ENCODE peak calls at places on chromosomes 5 and 9, in nine cellular contexts. I is lower lobe of right lung, X is nephron progenitor cell, T is GM13976, V is MCF 10A, Z is retinal pigment epithelial cell, L is epithelial cell of esophagus, M is AG09319, O is GM10248. J is an unnamed sample.

GRCh38 chr9:97943308-97943855 is 5.4 kb upstream of the HEMGN start:
- DNase-seq in V (no peak), O (no peak), T (no peak), L (no peak), Z (no peak), M (no peak), X (no peak), I (no peak), J (no peak)

GRCh38 chr9:114988962-114989599 is 58.7 kb upstream of the TNFSF8 start:
- DNase-seq in V (peak), L (peak), M (no peak), Z (no peak), T (peak), I (no peak), O (peak), X (no peak), J (peak)

GRCh38 chr5:85108471-85108870 is 723.8 kb upstream of the EDIL3 start:
- DNase-seq in Z (no peak), T (no peak), O (no peak), X (no peak), L (peak), I (no peak), M (no peak), V (no peak), J (no peak)

GRCh38 chr9:92736816-92737606 is 27.6 kb downstream of the BICD2 start:
- DNase-seq in T (no peak), Z (no peak), X (no peak), O (no peak), L (peak), V (no peak), M (no peak), I (no peak), J (no peak)

GRCh38 chr5:95862636-95863382 is 40.3 kb upstream of the GLRX start:
- DNase-seq in L (no peak), I (no peak), T (no peak), O (no peak), M (no peak), X (no peak), V (no peak), Z (no peak), J (no peak)

GRCh38 chr5:78540335-78541057 is 108.1 kb downstream of the LHFPL2 start:
- DNase-seq in L (no peak), V (no peak), M (no peak), T (no peak), I (no peak), X (no peak), Z (no peak), O (no peak), J (no peak)

GRCh38 chr9:114225534-114226288 is 70.4 kb downstream of the COL27A1 start:
- DNase-seq in X (no peak), M (no peak), Z (no peak), L (peak), I (no peak), V (no peak), O (no peak), T (no peak), J (no peak)

GRCh38 chr9:89878687-89879086 is 273.9 kb downstream of the GADD45G start:
- DNase-seq in L (no peak), T (no peak), X (no peak), O (no peak), M (no peak), I (peak), V (peak), Z (no peak), J (no peak)

GRCh38 chr5:170491479-170491878 is 12.3 kb upstream of the KCNIP1 start:
- DNase-seq in Z (peak), M (peak), O (no peak), V (peak), T (no peak), X (no peak), L (peak), I (no peak), J (no peak)

GRCh38 chr5:74041913-74042312 is 415.9 kb downstream of the ARHGEF28 start:
- DNase-seq in L (peak), M (no peak), I (no peak), X (no peak), Z (no peak), T (no peak), O (no peak), V (no peak), J (no peak)

GRCh38 chr9:16884373-16884772 is 13.9 kb upstream of the BNC2 start:
- DNase-seq in T (no peak), M (no peak), O (no peak), Z (no peak), L (no peak), I (no peak), X (no peak), V (no peak), J (no peak)

GRCh38 chr9:36870960-36871359 is 163.1 kb downstream of the PAX5 start:
- DNase-seq in L (no peak), X (no peak), I (no peak), Z (no peak), O (no peak), M (no peak), V (no peak), T (no peak), J (no peak)

GRCh38 chr5:127352068-127352467 is 61.5 kb downstream of the MEGF10 start:
- DNase-seq in O (no peak), I (no peak), L (no peak), V (no peak), X (no peak), M (no peak), Z (no peak), T (no peak), J (no peak)

GRCh38 chr9:132857601-132858342 is 20.3 kb downstream of the AK8 start:
- DNase-seq in X (peak), O (no peak), L (no peak), I (no peak), T (no peak), M (no peak), Z (no peak), V (no peak), J (no peak)

GRCh38 chr9:95406114-95406513 is 88.6 kb upstream of the FANCC start:
- DNase-seq in I (no peak), Z (no peak), L (peak), O (no peak), T (no peak), M (peak), V (peak), X (no peak), J (no peak)

GRCh38 chr5:168408561-168409321 is 77.5 kb upstream of the RARS1 start:
- DNase-seq in I (no peak), X (no peak), Z (no peak), L (no peak), O (no peak), T (no peak), M (no peak), V (no peak), J (no peak)

GRCh38 chr5:173472164-173472563 is 143.9 kb upstream of the STC2 start:
- DNase-seq in O (no peak), V (peak), L (peak), Z (peak), X (no peak), I (no peak), M (peak), T (no peak), J (no peak)

GRCh38 chr5:133113331-133114061 is 61.7 kb downstream of the HSPA4 start:
- DNase-seq in X (no peak), Z (no peak), I (no peak), T (no peak), O (peak), V (peak), M (no peak), L (peak), J (no peak)

GRCh38 chr9:7273575-7273974 is 515.8 kb downstream of the KDM4C start:
- DNase-seq in Z (no peak), V (peak), O (no peak), L (peak), I (no peak), M (no peak), T (no peak), X (peak), J (no peak)

GRCh38 chr9:111961575-111961974 is 65.0 kb downstream of the UGCG start:
- DNase-seq in I (no peak), O (no peak), L (peak), T (no peak), M (no peak), Z (no peak), X (no peak), V (peak), J (no peak)

GRCh38 chr9:353077-353476 is 138.4 kb downstream of the DOCK8 start:
- DNase-seq in M (no peak), X (no peak), Z (no peak), I (no peak), L (no peak), O (no peak), V (no peak), T (no peak), J (no peak)

GRCh38 chr5:138824516-138824915 is 50.6 kb downstream of the LRRTM2 start:
- DNase-seq in M (no peak), V (no peak), X (no peak), L (no peak), I (no peak), Z (no peak), O (no peak), T (no peak), J (no peak)

GRCh38 chr9:28824410-28824963 is 1251.2 kb upstream of the C9orf72 start:
- DNase-seq in O (no peak), X (no peak), Z (peak), I (no peak), T (no peak), V (no peak), M (no peak), L (no peak), J (no peak)

GRCh38 chr5:96336351-96336985 is 96.6 kb downstream of the PCSK1 start:
- DNase-seq in T (peak), L (peak), M (peak), O (peak), V (peak), I (no peak), Z (peak), X (peak), J (peak)

GRCh38 chr5:36240779-36241635 is 718 bp downstream of the NADK2 start:
- DNase-seq in L (peak), Z (no peak), T (peak), V (peak), O (peak), X (peak), I (peak), M (no peak), J (peak)

GRCh38 chr5:173329370-173330150 is 1.3 kb upstream of the STC2 start:
- DNase-seq in X (peak), T (peak), M (no peak), I (no peak), V (peak), Z (no peak), O (peak), L (peak), J (peak)

GRCh38 chr9:109098960-109099308 is 20.8 kb downstream of the TMEM245 start:
- DNase-seq in M (no peak), X (no peak), I (no peak), L (no peak), V (no peak), O (no peak), T (no peak), Z (no peak), J (no peak)

GRCh38 chr5:142853682-142854081 is 83.5 kb downstream of the ARHGAP26 start:
- DNase-seq in X (no peak), V (no peak), M (no peak), Z (no peak), O (no peak), T (no peak), L (no peak), I (no peak), J (no peak)

GRCh38 chr9:5510991-5511390 is 660 bp downstream of the PDCD1LG2 start:
- DNase-seq in M (no peak), Z (no peak), X (no peak), V (no peak), I (no peak), T (no peak), O (no peak), L (no peak), J (no peak)

GRCh38 chr5:179817071-179817840 is 3.4 kb upstream of the SQSTM1 start:
- DNase-seq in Z (no peak), I (peak), L (no peak), X (peak), M (no peak), V (no peak), O (no peak), T (no peak), J (no peak)

GRCh38 chr5:122906768-122907167 is 61.4 kb downstream of the SNX24 start:
- DNase-seq in Z (no peak), V (peak), L (no peak), O (no peak), M (no peak), I (no peak), X (no peak), T (no peak), J (no peak)

GRCh38 chr5:109374625-109375024 is 35.1 kb downstream of the PJA2 start:
- DNase-seq in X (no peak), O (no peak), V (no peak), T (no peak), I (no peak), M (no peak), Z (no peak), L (no peak), J (no peak)
- TF ChIP-seq CTCF in X (no peak), O (no peak), V (no peak), T (no peak), I (no peak), M (no peak), Z (no peak), L (no peak), J (no peak)

GRCh38 chr5:320524-321232 is 836 bp upstream of the AHRR start:
- DNase-seq in V (no peak), M (no peak), L (no peak), X (no peak), Z (no peak), T (peak), O (peak), I (no peak), J (peak)
- TF ChIP-seq CTCF in V (no peak), M (no peak), L (no peak), X (no peak), Z (no peak), T (no peak), O (no peak), I (no peak), J (no peak)

DNA sequence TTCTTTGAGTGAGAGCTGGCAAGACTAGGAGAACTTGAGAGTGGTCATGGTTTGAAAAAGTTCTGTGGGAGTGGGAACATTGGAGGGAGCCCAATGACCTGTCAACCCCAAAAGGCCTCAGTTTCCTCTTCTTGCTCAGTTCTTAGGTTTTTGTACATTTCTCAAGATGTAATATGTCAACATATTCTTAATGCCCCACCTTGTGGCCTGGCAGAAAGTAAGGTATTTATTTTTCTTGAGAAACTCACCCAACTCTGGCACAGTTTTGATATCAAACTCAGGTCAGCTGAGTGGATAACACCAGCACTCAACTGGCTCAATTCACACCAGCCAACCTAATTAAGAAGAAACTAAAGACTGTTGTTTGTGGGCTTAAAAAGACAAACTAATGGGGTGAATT is 123.0 kb upstream of the SLC27A6 start:
- DNase-seq in I (no peak), V (peak), L (peak), T (no peak), O (no peak), Z (peak), X (no peak), M (no peak), J (no peak)
- TF ChIP-seq CTCF in I (no peak), V (peak), L (no peak), T (no peak), O (no peak), Z (peak), X (no peak), M (peak), J (no peak)

DNA sequence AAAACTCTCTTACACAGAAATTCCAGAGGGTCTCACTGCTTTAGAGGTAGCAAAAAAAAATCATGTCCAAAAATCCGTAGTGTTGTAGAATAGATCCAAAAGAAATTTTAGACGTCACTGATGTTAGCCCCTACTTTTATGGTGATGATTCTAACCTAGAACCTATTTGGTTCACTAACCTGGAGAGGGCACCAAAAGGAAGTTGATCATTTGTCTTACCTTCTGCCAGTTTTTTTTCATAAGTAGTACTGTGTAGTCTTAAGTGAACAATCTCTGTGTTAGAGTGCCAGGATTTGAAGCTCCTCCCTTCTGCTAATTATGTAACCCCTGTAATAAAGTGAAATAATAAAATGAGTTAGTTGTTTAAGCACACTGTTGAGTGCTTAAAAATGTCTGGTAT is 215.2 kb downstream of the SMARCA2 start:
- DNase-seq in L (peak), V (peak), I (no peak), T (no peak), M (no peak), X (no peak), Z (no peak), O (no peak), J (no peak)
- TF ChIP-seq CTCF in L (peak), V (no peak), I (no peak), T (no peak), M (no peak), X (no peak), Z (peak), O (no peak), J (no peak)

DNA sequence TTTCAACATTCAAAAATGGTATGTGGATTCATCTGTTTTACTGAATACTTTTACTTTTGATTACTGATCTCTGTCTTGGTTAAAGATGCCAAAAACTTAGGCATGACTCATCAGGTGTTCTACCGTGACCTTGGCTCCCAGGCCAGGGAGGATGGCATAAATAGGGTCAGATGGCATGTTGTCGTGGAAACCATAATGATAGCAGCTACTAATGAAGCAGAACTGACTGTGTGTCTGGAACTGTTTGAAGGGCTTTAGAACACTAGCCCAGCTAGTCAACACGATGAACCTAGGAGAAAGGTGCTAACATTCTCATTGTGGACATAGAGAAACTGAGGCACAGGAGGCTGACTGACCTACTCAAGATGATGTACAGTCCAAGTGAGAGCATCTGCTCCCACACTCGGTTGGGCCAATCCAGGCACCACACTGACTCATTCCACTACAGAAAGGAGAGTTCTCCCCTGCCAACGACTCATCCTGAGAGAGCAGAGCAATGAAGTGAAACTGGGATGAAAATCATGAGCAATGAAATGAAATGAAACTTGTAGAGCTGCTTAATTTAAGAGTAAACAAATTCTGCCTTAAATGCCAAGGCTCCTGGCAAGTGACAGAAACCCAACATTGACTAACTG is 116.0 kb downstream of the TENT4A start:
- DNase-seq in X (no peak), L (peak), V (no peak), T (peak), Z (no peak), I (no peak), O (peak), M (no peak), J (peak)
- TF ChIP-seq CTCF in X (no peak), L (no peak), V (no peak), T (no peak), Z (no peak), I (no peak), O (no peak), M (no peak), J (no peak)

J was measured in GM20000.